ENCODE peak calls at places on chromosomes 3 and 15, in eight cellular contexts. L is iris pigment epithelial cell; C is amygdala; S is AG08395; T is mammary epithelial cell; B is NT2/D1; M is activated T-helper 9 cell treated with anti-CD3 and anti-CD28 coated beads, Interleukin-2, amount 50 U/mL, for 16 hours; E is ELR. O is an unnamed sample.

GRCh38 chr3:123188058-123188457 is 13.7 kb upstream of the SEC22A start:
- DNase-seq in L (peak), C (no peak), S (no peak), T (no peak), B (no peak), M (no peak), E (no peak), O (peak)

GRCh38 chr3:145395421-145395820 is 765.6 kb downstream of the PLOD2 start:
- DNase-seq in L (no peak), C (no peak), S (no peak), T (no peak), B (no peak), M (no peak), E (no peak), O (no peak)

GRCh38 chr15:95051881-95052280 is 820.5 kb downstream of the MCTP2 start:
- DNase-seq in L (peak), C (no peak), S (no peak), T (no peak), B (no peak), M (no peak), E (peak), O (peak)

GRCh38 chr3:8387591-8387990 is 114.0 kb upstream of the LMCD1 start:
- DNase-seq in L (no peak), C (no peak), S (peak), T (no peak), B (no peak), M (no peak), E (no peak), O (peak)

GRCh38 chr3:105823149-105823866 is 45.5 kb downstream of the CBLB start:
- DNase-seq in L (peak), C (no peak), S (peak), T (peak), B (no peak), M (no peak), E (peak), O (peak)

GRCh38 chr3:194782767-194783404 is 97.2 kb downstream of the FAM43A start:
- DNase-seq in L (peak), C (no peak), S (peak), T (peak), B (no peak), M (no peak), E (no peak), O (peak)

GRCh38 chr3:107543666-107544065 is 20.9 kb downstream of the BBX start:
- DNase-seq in L (peak), C (no peak), S (no peak), T (no peak), B (no peak), M (no peak), E (peak), O (no peak)

GRCh38 chr3:51959651-51960050 is 4.5 kb downstream of the GPR62 start:
- DNase-seq in L (no peak), C (no peak), S (no peak), T (no peak), B (no peak), M (no peak), E (no peak), O (no peak)

GRCh38 chr3:64150527-64151238 is 74.6 kb downstream of the PRICKLE2 start:
- DNase-seq in L (peak), C (no peak), S (peak), T (no peak), B (no peak), M (no peak), E (peak), O (peak)

GRCh38 chr3:190051643-190052042 is 69.1 kb downstream of the P3H2 start:
- DNase-seq in L (no peak), C (no peak), S (no peak), T (no peak), B (no peak), M (no peak), E (no peak), O (no peak)

GRCh38 chr3:31610700-31611275 is 78.1 kb downstream of the STT3B start:
- DNase-seq in L (peak), C (no peak), S (peak), T (peak), B (no peak), M (no peak), E (peak), O (peak)

GRCh38 chr3:65575376-65575840 is 463.3 kb downstream of the MAGI1 start:
- DNase-seq in L (peak), C (no peak), S (peak), T (peak), B (no peak), M (no peak), E (peak), O (peak)

GRCh38 chr3:42019144-42019952 is 57.4 kb upstream of the ULK4 start:
- DNase-seq in L (no peak), C (no peak), S (no peak), T (no peak), B (no peak), M (no peak), E (no peak), O (no peak)

GRCh38 chr3:142962520-142963265 is 781 bp downstream of the PAQR9 start:
- DNase-seq in L (no peak), C (no peak), S (no peak), T (no peak), B (no peak), M (no peak), E (no peak), O (no peak)

GRCh38 chr3:176951144-176951543 is 246.1 kb downstream of the TBL1XR1 start:
- DNase-seq in L (no peak), C (no peak), S (no peak), T (no peak), B (no peak), M (no peak), E (no peak), O (no peak)

GRCh38 chr3:123841476-123842238 is 42.5 kb downstream of the MYLK start:
- DNase-seq in L (peak), C (no peak), S (no peak), T (peak), B (no peak), M (no peak), E (peak), O (no peak)

GRCh38 chr3:58059349-58060321 is 51.4 kb downstream of the FLNB start:
- DNase-seq in L (peak), C (no peak), S (peak), T (no peak), B (no peak), M (no peak), E (peak), O (peak)